ENCODE peak calls at places on chromosomes 16 and 17, in six cellular contexts. N is spleen, Q is adrenal gland, G is IMR-90, U is uterus, L is esophagus muscularis mucosa. W is an unnamed sample.

GRCh38 chr17:74373838-74374606 is 6.7 kb downstream of the GPR142 start:
- DNase-seq in N (no peak), Q (no peak), G (no peak), U (no peak), L (no peak), W (no peak)

GRCh38 chr16:89024546-89024945 is 47.5 kb upstream of the CBFA2T3 start:
- DNase-seq in N (peak), Q (no peak), G (no peak), U (no peak), L (no peak), W (no peak)

GRCh38 chr17:28871056-28871579 is 16.3 kb downstream of the ERAL1 start:
- DNase-seq in N (peak), Q (no peak), G (no peak), U (no peak), L (no peak), W (no peak)

GRCh38 chr16:27317738-27318398 is 4.1 kb downstream of the IL4R start:
- DNase-seq in N (no peak), Q (no peak), G (no peak), U (no peak), L (no peak), W (no peak)

GRCh38 chr17:55038291-55038690 is 69.7 kb downstream of the STXBP4 start:
- DNase-seq in N (no peak), Q (no peak), G (no peak), U (no peak), L (no peak), W (no peak)

GRCh38 chr16:3589991-3590701 is 12.9 kb upstream of the NLRC3 start:
- DNase-seq in N (no peak), Q (no peak), G (no peak), U (no peak), L (no peak), W (no peak)

GRCh38 chr16:84048306-84048705 is 5.7 kb upstream of the SLC38A8 start:
- DNase-seq in N (peak), Q (no peak), G (no peak), U (no peak), L (no peak), W (no peak)

GRCh38 chr17:49090885-49091594 is 41.5 kb upstream of the B4GALNT2 start:
- DNase-seq in N (no peak), Q (no peak), G (no peak), U (no peak), L (no peak), W (no peak)

GRCh38 chr16:77158293-77158692 is 32.7 kb upstream of the MON1B start:
- DNase-seq in N (no peak), Q (no peak), G (no peak), U (no peak), L (no peak), W (no peak)

GRCh38 chr16:86974120-86974519 is 343.1 kb downstream of the C16orf95 start:
- DNase-seq in N (peak), Q (no peak), G (no peak), U (no peak), L (no peak), W (no peak)

GRCh38 chr16:87780385-87780989 is 14.7 kb upstream of the KLHDC4 start:
- DNase-seq in N (no peak), Q (no peak), G (peak), U (no peak), L (no peak), W (no peak)

GRCh38 chr16:76668207-76668725 is 391.1 kb downstream of the CNTNAP4 start:
- DNase-seq in N (no peak), Q (no peak), G (no peak), U (no peak), L (no peak), W (no peak)

GRCh38 chr17:35170968-35171771 is 23.0 kb downstream of the SLC35G3 start:
- DNase-seq in N (no peak), Q (no peak), G (peak), U (no peak), L (no peak), W (no peak)

GRCh38 chr16:88141580-88141979 is 190.3 kb downstream of the BANP start:
- DNase-seq in N (no peak), Q (no peak), G (no peak), U (no peak), L (no peak), W (no peak)

DNA sequence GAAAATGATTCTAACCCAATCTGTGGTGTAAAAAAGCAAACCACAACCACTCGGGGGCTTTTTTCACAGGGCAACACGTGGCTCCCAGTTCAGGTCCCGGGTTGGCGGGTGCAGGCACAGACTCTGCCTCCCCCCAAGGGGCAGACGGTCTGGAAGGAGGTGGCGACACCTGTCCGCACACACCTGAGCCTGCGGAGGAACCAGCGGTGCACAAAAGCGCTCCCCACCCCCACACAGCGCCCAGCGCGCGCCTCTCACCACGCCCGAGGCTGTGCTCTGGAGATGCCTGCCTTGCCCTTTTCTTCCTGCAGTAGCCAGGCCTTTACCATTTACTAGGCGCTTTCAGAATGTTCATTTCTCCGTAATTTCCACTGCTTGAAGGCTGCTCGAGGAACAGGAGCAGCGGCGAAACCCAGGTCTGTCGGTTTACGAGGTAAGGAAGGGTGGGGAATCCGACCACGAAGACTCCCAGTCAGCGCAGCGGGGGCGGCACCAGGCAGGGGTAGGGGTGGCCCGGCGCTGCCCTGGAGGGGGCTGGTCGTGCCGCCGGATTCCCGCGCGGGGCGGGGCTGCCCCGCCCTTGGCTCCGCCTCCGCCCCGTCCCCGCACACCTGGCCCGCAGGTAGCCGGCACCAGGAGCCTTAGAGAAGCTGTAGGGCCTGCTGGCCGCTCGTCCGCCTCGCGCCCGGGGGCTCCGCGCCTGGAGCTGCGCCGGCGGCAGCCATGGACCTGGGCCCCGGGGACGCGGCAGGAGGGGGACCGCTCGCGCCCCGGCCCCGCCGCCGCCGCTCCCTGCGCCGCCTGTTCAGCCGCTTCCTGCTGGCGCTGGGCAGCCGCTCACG is at the start of gene USP43:
- DNase-seq in N (no peak), Q (no peak), G (no peak), U (no peak), L (no peak), W (peak)
- TF ChIP-seq POLR2A in N (no peak), Q (no peak), G (no peak), U (no peak), L (no peak), W (no peak)

DNA sequence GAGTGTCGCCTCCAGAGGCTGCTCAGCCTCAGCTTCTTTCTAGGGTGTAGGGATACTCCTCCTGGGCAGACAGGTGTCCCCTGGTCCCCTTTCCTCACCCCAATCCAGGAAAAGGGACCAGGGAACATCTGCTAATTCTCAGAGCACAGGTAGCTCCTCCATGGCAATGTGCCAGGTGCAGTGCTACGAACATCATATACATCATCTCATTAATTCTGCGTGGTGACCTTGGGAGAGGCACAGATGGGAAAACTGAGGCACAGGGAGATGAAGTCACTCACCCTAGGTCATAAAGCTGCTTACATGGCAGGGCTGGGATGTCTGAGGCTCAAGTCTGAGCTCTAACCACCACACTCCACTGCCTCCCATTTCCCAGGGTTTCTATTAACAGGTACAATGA is 11.7 kb downstream of the HDAC5 start:
- DNase-seq in N (no peak), Q (no peak), G (no peak), U (no peak), L (no peak), W (no peak)
- TF ChIP-seq POLR2A in N (no peak), Q (no peak), G (no peak), U (no peak), L (no peak), W (no peak)

GRCh38 chr16:71567931-71568330 is 9.0 kb downstream of the TAT start:
- DNase-seq in N (no peak), Q (no peak), G (no peak), U (no peak), L (no peak), W (no peak)

GRCh38 chr16:71562552-71562951 is 14.3 kb downstream of the TAT start:
- DNase-seq in N (no peak), Q (no peak), G (no peak), U (no peak), L (no peak), W (no peak)

GRCh38 chr16:71565812-71566700 is 10.8 kb downstream of the TAT start:
- DNase-seq in N (no peak), Q (no peak), G (no peak), U (no peak), L (no peak), W (no peak)

GRCh38 chr16:71568541-71568940 is 8.4 kb downstream of the TAT start:
- DNase-seq in N (no peak), Q (no peak), G (no peak), U (no peak), L (no peak), W (no peak)

DNA sequence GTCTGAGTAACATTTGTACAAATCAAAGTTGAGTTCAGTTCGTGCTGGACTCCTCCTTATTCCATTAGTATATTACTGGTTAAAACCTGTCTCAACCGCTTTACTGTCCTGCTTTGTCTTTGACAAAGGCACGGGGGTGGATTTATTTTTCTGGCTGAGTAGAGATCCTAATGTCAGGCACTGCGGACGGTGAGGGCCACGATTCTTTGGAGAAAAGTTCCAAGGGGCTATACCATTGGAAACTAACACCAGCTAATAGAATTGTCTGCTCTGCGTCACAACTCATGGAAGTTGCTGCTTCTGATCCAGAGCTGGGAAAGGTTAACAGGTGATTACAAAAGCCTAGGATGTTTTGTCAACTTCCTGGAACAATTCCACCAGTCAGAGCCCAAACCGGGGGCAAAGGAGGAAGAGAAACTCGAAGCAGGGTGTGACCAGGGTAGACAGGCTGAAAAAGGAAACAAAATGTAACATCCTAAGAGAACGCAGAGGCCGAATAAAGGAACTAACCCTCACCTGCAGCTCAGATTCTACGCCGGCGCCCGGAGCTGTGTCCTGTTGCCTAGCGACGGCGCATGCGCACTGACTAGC is 12.4 kb downstream of the TAT start:
- DNase-seq in N (no peak), Q (no peak), G (no peak), U (peak), L (no peak), W (no peak)
- TF ChIP-seq POLR2A in N (no peak), Q (no peak), G (no peak), U (no peak), L (no peak), W (no peak)

GRCh38 chr17:76633628-76634328 is 9.8 kb downstream of the ST6GALNAC1 start:
- DNase-seq in N (no peak), Q (no peak), G (no peak), U (no peak), L (no peak), W (no peak)
- TF ChIP-seq POLR2A in N (no peak), Q (no peak), G (no peak), U (no peak), L (no peak), W (no peak)